ENCODE peak calls at places on chromosomes 5 and 9, in six cellular contexts. Y is IMR-90, F is pancreas, J is endothelial cell, E is HFF-Myc, V is NB4. O is an unnamed sample.

GRCh38 chr5:124528838-124529237 is 217.6 kb downstream of the ZNF608 start:
- DNase-seq in E (no peak), F (no peak), Y (peak; percentile 25), J (no peak), V (no peak), O (no peak)

GRCh38 chr5:133247881-133248642 is 196.2 kb downstream of the HSPA4 start:
- DNase-seq in J (peak; percentile 78), Y (peak; percentile 49), E (no peak), V (peak; percentile 44), F (peak; percentile 70), O (no peak)

GRCh38 chr9:101484046-101484445 is 48.5 kb upstream of the ALDOB start:
- DNase-seq in F (no peak), J (no peak), E (no peak), V (no peak), Y (no peak), O (no peak)

GRCh38 chr5:116675628-116675910 is 100.9 kb upstream of the SEMA6A start:
- DNase-seq in J (no peak), Y (no peak), F (no peak), V (no peak), E (no peak), O (no peak)

GRCh38 chr5:25707093-25707492 is 1062.3 kb upstream of the CDH10 start:
- DNase-seq in E (no peak), Y (no peak), V (no peak), F (no peak), J (no peak), O (no peak)

GRCh38 chr5:59542841-59543825 is 350.4 kb downstream of the PDE4D start:
- DNase-seq in F (peak; percentile 27), E (no peak), V (no peak), Y (no peak), J (no peak), O (no peak)

GRCh38 chr5:176355400-176356178 is 6.0 kb downstream of the KIAA1191 start:
- DNase-seq in E (no peak), J (no peak), F (no peak), Y (no peak), V (no peak), O (peak; percentile 26)

GRCh38 chr5:36777105-36777757 is 99.3 kb upstream of the NIPBL start:
- DNase-seq in J (peak; percentile 56), E (no peak), V (peak; percentile 17), Y (peak; percentile 27), F (peak; percentile 30), O (peak; percentile 37)

GRCh38 chr9:4306066-4306787 is 6.4 kb upstream of the GLIS3 start:
- DNase-seq in E (no peak), V (peak; percentile 32), F (peak; percentile 19), J (no peak), Y (peak; percentile 61), O (no peak)

GRCh38 chr5:39423331-39423751 is 1.4 kb downstream of the DAB2 start:
- DNase-seq in Y (no peak), V (no peak), F (no peak), J (no peak), E (no peak), O (no peak)

GRCh38 chr9:104144336-104144735 is 50.2 kb downstream of the SMC2 start:
- DNase-seq in V (no peak), F (no peak), Y (no peak), E (no peak), J (no peak), O (no peak)

GRCh38 chr5:98510111-98510510 is 263.4 kb upstream of the RGMB start:
- DNase-seq in F (no peak), E (no peak), J (no peak), Y (peak; percentile 38), V (no peak), O (no peak)

GRCh38 chr5:102048940-102049339 is 247.1 kb downstream of the SLCO4C1 start:
- DNase-seq in J (no peak), E (no peak), Y (no peak), F (no peak), V (peak; percentile 21), O (no peak)

GRCh38 chr5:29697786-29698414 is 1495.6 kb upstream of the CDH6 start:
- DNase-seq in Y (no peak), J (peak; percentile 17), F (no peak), E (no peak), V (peak; percentile 59), O (no peak)

GRCh38 chr5:172765766-172766286 is 5.2 kb downstream of the DUSP1 start:
- DNase-seq in E (no peak), F (no peak), Y (peak; percentile 94), J (no peak), V (no peak), O (no peak)

GRCh38 chr9:38278931-38279532 is 113.5 kb upstream of the ALDH1B1 start:
- DNase-seq in F (no peak), J (no peak), V (no peak), E (no peak), Y (no peak), O (no peak)

GRCh38 chr5:78696637-78697036 is 48.1 kb upstream of the LHFPL2 start:
- DNase-seq in F (no peak), E (no peak), V (no peak), J (no peak), Y (no peak), O (no peak)

GRCh38 chr9:109192732-109193361 is 25.8 kb upstream of the FRRS1L start:
- DNase-seq in F (peak; percentile 60), Y (peak; percentile 7), E (no peak), J (peak; percentile 51), V (peak; percentile 52), O (peak; percentile 55)

GRCh38 chr9:126763130-126763764 is 41.6 kb upstream of the ZBTB43 start:
- DNase-seq in V (peak; percentile 28), E (no peak), F (no peak), J (no peak), Y (no peak), O (no peak)

GRCh38 chr5:170861855-170862766 is at the start of gene RANBP17:
- DNase-seq in Y (peak; percentile 67), E (no peak), V (no peak), F (peak; percentile 80), J (peak; percentile 77), O (peak; percentile 89)
- TF ChIP-seq CTCF in Y (peak; percentile 13), E (no peak), V (no peak), F (no peak), J (no peak), O (no peak)

GRCh38 chr5:91910247-91910646 is 527.1 kb upstream of the ARRDC3 start:
- DNase-seq in E (no peak), Y (no peak), V (peak; percentile 3), F (no peak), J (no peak), O (no peak)
- TF ChIP-seq CTCF in E (no peak), Y (no peak), V (no peak), F (no peak), J (no peak), O (no peak)

DNA sequence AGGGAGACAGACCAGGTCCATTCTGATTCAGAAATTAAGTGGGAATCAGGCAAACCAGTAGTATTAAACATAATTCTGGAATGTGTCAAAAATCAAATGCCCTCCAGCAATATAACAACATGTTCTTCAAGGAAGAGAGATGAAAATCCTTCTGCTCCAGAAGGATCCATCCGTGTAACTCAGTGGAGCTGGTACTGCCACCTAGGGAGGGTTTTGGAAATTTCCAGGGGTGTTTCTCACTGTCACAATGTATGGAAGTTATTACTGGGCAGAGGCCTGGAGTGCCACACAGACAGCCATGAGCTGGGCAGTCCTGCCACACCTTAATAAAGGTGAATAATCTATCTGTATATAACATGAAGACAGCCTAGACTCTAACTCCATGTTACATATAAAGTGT is 87.5 kb downstream of the TTLL11 start:
- DNase-seq in J (peak; percentile 50), V (no peak), F (no peak), Y (peak; percentile 41), E (no peak), O (no peak)
- TF ChIP-seq CTCF in J (no peak), V (peak; percentile 16), F (no peak), Y (peak; percentile 54), E (peak; percentile 58), O (no peak)

GRCh38 chr5:9284781-9285307 is 261.0 kb downstream of the SEMA5A start:
- DNase-seq in V (no peak), E (peak; percentile 57), F (no peak), Y (peak; percentile 58), J (no peak), O (no peak)

GRCh38 chr5:9284272-9284671 is 261.6 kb downstream of the SEMA5A start:
- DNase-seq in Y (no peak), V (no peak), F (no peak), J (no peak), E (no peak), O (no peak)

GRCh38 chr5:9282211-9282610 is 263.7 kb downstream of the SEMA5A start:
- DNase-seq in J (no peak), F (no peak), Y (no peak), V (no peak), E (no peak), O (no peak)

GRCh38 chr5:9283021-9283420 is 262.9 kb downstream of the SEMA5A start:
- DNase-seq in E (no peak), J (no peak), V (no peak), Y (peak; percentile 52), F (no peak), O (no peak)

GRCh38 chr5:9283473-9283872 is 262.4 kb downstream of the SEMA5A start:
- DNase-seq in V (no peak), F (no peak), J (no peak), Y (no peak), E (no peak), O (no peak)
- TF ChIP-seq CTCF in V (peak; percentile 11), F (no peak), J (no peak), Y (no peak), E (peak; percentile 19), O (no peak)

GRCh38 chr9:71626395-71626794 is 141.9 kb downstream of the CEMIP2 start:
- DNase-seq in V (no peak), J (no peak), F (no peak), Y (no peak), E (no peak), O (no peak)

GRCh38 chr9:71629816-71630215 is 138.5 kb downstream of the CEMIP2 start:
- DNase-seq in Y (no peak), J (no peak), F (no peak), V (no peak), E (no peak), O (no peak)

GRCh38 chr9:71627537-71627936 is 140.8 kb downstream of the CEMIP2 start:
- DNase-seq in F (no peak), J (no peak), V (no peak), E (no peak), Y (no peak), O (no peak)

GRCh38 chr9:71630371-71630770 is 137.9 kb downstream of the CEMIP2 start:
- DNase-seq in V (no peak), J (peak; percentile 23), Y (no peak), E (no peak), F (no peak), O (no peak)

GRCh38 chr9:71628247-71628646 is 140.1 kb downstream of the CEMIP2 start:
- DNase-seq in F (no peak), E (no peak), J (no peak), V (peak; percentile 0), Y (peak; percentile 6), O (no peak)
- TF ChIP-seq CTCF in F (no peak), E (peak; percentile 28), J (no peak), V (peak; percentile 24), Y (peak; percentile 39), O (no peak)

GRCh38 chr9:124861342-124862229 is at the start of the genes ARPC5L and RPL35:
- DNase-seq in J (peak; percentile 95), E (peak; percentile 60), V (peak; percentile 96), F (peak; percentile 93), Y (peak; percentile 89), O (peak; percentile 96)
- TF ChIP-seq CTCF in J (peak; percentile 16), E (peak; percentile 15), V (no peak), F (no peak), Y (peak; percentile 13), O (peak; percentile 22)

GRCh38 chr5:113917997-113918396 is 404.5 kb downstream of the YTHDC2 start:
- DNase-seq in E (no peak), F (no peak), V (no peak), J (no peak), Y (no peak), O (no peak)
- TF ChIP-seq CTCF in E (no peak), F (no peak), V (no peak), J (no peak), Y (no peak), O (no peak)